ENCODE peak calls at places on chromosomes 1 and 21, in four cellular contexts. U is tibial nerve, E is tibial artery, Z is adrenal gland. G is an unnamed sample.

GRCh38 chr1:220956861-220957605 is 77.8 kb downstream of the HLX start:
- DNase-seq in Z (peak; percentile 23), E (no peak), U (no peak), G (no peak)

GRCh38 chr1:219416598-219417238 is 196.2 kb downstream of the ZC3H11B start:
- DNase-seq in Z (peak; percentile 72), U (peak; percentile 31), E (no peak), G (peak; percentile 56)

GRCh38 chr1:20233866-20234265 is 47.5 kb upstream of the PLA2G2C start:
- DNase-seq in Z (no peak), U (no peak), E (no peak), G (no peak)

GRCh38 chr21:14880922-14881321 is 183.9 kb downstream of the NRIP1 start:
- DNase-seq in Z (no peak), E (no peak), U (no peak), G (no peak)

GRCh38 chr1:201020040-201020591 is 3.4 kb downstream of the KIF21B start:
- DNase-seq in Z (no peak), U (no peak), E (no peak), G (no peak)

GRCh38 chr21:28737671-28738279 is 254.9 kb downstream of the LTN1 start:
- DNase-seq in E (no peak), Z (no peak), U (no peak), G (no peak)

GRCh38 chr1:196372896-196373536 is 235.2 kb downstream of the KCNT2 start:
- DNase-seq in Z (no peak), E (no peak), U (no peak), G (no peak)

GRCh38 chr1:7278045-7278444 is 492.8 kb downstream of the CAMTA1 start:
- DNase-seq in E (no peak), U (no peak), Z (no peak), G (no peak)

GRCh38 chr1:182149411-182149965 is 88.0 kb upstream of the ZNF648 start:
- DNase-seq in Z (peak; percentile 68), U (no peak), E (peak; percentile 73), G (peak; percentile 34)

GRCh38 chr1:223515416-223515815 is 122.2 kb downstream of the CCDC185 start:
- DNase-seq in U (no peak), Z (no peak), E (no peak), G (no peak)

GRCh38 chr1:44630116-44630515 is 44.2 kb downstream of the TMEM53 start:
- DNase-seq in Z (no peak), E (no peak), U (no peak), G (no peak)

GRCh38 chr1:213683529-213683928 is 304.2 kb upstream of the PROX1 start:
- DNase-seq in E (no peak), Z (no peak), U (no peak), G (no peak)

DNA sequence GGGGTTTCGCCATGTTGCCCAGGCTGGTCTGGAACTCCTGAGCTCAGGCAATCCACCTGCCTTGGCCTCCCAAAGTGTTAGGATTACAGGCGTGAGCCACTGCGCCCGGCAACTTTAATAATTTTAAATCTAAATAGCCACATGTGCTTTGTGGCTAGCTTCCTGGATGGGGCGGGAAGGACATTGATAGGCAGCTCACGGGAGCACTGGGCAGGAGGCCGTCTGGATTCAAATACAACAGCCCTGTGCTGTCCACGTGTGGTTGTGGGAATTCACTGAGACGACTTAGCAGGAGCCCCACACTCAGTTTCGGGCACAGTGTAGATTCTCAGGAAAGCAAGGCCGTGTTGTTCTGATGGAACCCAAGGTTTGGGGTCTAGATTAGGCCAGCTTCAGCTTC is 177.1 kb downstream of the ETS2 start:
- DNase-seq in U (no peak), Z (no peak), E (no peak), G (no peak)
- TF ChIP-seq CTCF in U (no peak), Z (no peak), E (no peak), G (no peak)

DNA sequence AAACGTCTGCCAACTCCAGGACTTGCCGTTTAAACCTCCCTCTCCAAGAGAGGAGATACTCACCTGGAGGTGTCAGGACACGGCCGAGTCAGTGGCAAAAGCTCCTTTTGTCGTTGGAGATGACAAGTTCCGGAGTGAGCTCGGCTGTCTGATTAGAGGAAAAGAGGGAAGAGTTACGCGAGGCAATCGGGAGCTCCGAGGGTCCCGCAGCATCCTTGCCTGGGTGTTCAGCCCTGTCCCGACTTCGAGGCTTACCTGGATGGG is 497 bp downstream of the ID3 start:
- DNase-seq in E (no peak), U (no peak), Z (no peak), G (no peak)
- H3K4me1 ChIP-seq in E (peaks cover 42% of the 10 kb centered on the region), U (peaks cover 48% of the 10 kb centered on the region), Z (peaks cover 55% of the 10 kb centered on the region), G (peaks cover 45% of the 10 kb centered on the region)

GRCh38 chr1:107739183-107739582 is 225.8 kb downstream of the VAV3 start:
- DNase-seq in Z (peak; percentile 16), U (no peak), E (no peak), G (no peak)

GRCh38 chr1:107740574-107740973 is 224.4 kb downstream of the VAV3 start:
- DNase-seq in E (no peak), U (no peak), Z (no peak), G (no peak)

GRCh38 chr1:107741242-107741641 is 223.7 kb downstream of the VAV3 start:
- DNase-seq in U (no peak), E (no peak), Z (no peak), G (no peak)

GRCh38 chr1:107739651-107740050 is 225.3 kb downstream of the VAV3 start:
- DNase-seq in U (no peak), Z (no peak), E (no peak), G (no peak)
- TF ChIP-seq CTCF in U (no peak), Z (no peak), E (no peak), G (no peak)

GRCh38 chr1:168360622-168361021 is 79.9 kb downstream of the TBX19 start:
- DNase-seq in U (no peak), Z (no peak), E (no peak), G (no peak)
- H3K4me1 ChIP-seq in U (no peaks in the 10 kb centered on the region), Z (no peaks in the 10 kb centered on the region), E (no peaks in the 10 kb centered on the region), G (no peaks in the 10 kb centered on the region)

GRCh38 chr1:2468540-2468939 is 7.5 kb upstream of the PLCH2 start:
- DNase-seq in Z (no peak), U (no peak), E (no peak), G (no peak)
- TF ChIP-seq CTCF in Z (no peak), U (no peak), E (no peak), G (no peak)

GRCh38 chr1:115314765-115315164 is 23.3 kb downstream of the NGF start:
- DNase-seq in Z (no peak), E (no peak), U (no peak), G (no peak)
- H3K4me1 ChIP-seq in Z (no peaks in the 10 kb centered on the region), E (peaks cover 31% of the 10 kb centered on the region), U (peaks cover 36% of the 10 kb centered on the region), G (no peaks in the 10 kb centered on the region)

DNA sequence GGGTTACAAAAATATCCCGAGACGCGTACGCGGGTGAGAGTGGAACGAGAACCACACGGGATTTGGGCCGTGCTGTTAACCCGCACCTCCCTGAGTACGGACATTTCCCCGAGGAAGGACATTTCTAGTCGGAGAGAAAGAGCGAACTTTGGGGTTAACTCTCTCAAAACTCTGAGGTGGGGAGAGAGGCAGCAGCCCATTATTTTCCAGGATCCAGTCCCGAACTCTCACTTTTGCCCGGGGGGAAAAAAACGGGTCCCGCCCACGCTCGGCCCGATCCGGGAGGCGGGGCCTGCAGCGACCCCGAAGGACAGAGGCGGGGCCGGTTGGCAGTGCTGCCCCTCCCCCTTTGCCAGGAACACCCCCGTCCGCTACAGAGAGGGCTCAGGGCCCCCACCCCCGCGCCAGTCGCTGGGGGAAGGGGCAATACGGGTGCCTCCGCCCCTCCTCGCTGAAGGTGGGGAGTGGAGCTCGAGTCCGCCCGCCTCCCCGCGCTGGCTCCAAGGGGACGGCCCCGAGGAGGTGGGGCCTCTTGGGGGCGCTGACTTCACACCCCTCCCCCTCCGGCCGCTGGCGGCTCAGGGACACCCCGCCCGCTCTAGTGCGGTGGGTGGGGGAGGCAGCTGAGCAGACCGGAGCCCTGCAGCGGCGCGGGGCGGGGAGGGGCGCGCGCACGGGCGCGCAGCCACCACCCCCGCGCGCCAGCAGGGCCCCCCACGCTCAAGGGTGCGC is 722 bp downstream of the NUCKS1 start:
- DNase-seq in U (peak; percentile 81), Z (peak; percentile 96), E (peak; percentile 96), G (peak; percentile 96)
- TF ChIP-seq CTCF in U (peak; percentile 16), Z (no peak), E (no peak), G (no peak)

GRCh38 chr1:8496473-8496872 is 178.6 kb downstream of the SLC45A1 start:
- DNase-seq in U (no peak), E (no peak), Z (no peak), G (no peak)

GRCh38 chr1:8494681-8495080 is 176.8 kb downstream of the SLC45A1 start:
- DNase-seq in Z (no peak), U (no peak), E (no peak), G (no peak)

GRCh38 chr1:8497196-8497878 is 179.4 kb downstream of the SLC45A1 start:
- DNase-seq in U (no peak), Z (no peak), E (no peak), G (no peak)

GRCh38 chr1:8495928-8496401 is 178.1 kb downstream of the SLC45A1 start:
- DNase-seq in E (no peak), U (no peak), Z (no peak), G (no peak)
- H3K4me1 ChIP-seq in E (peaks cover 23% of the 10 kb centered on the region), U (peaks cover 8% of the 10 kb centered on the region), Z (peaks cover 24% of the 10 kb centered on the region), G (peaks cover 49% of the 10 kb centered on the region)

GRCh38 chr1:198906739-198907422 is 268.0 kb downstream of the PTPRC start:
- DNase-seq in Z (no peak), E (no peak), U (no peak), G (no peak)
- TF ChIP-seq CTCF in Z (no peak), E (no peak), U (no peak), G (no peak)

G was measured in psoas muscle.